ENCODE peak calls at places on chromosomes 13 and 19, in ten cellular contexts. One of them, this sample, is unnamed.
A peak's percentile ranks its signal among the peaks of the same experiment; 100 is the strongest.

GRCh38 chr13:27132538-27132937 is 39.1 kb downstream of the USP12 start:
- DNase-seq in hepatocyte: no peak
- DNase-seq in AG04450: no peak
- DNase-seq in OCI-LY7: no peak
- DNase-seq in tibial nerve: no peak
- DNase-seq in astrocyte: no peak
- DNase-seq in ascending aorta: no peak
- DNase-seq in PC-9: no peak
- DNase-seq in cardiac muscle cell: no peak
- DNase-seq in body of pancreas: no peak
- DNase-seq in this sample: no peak

GRCh38 chr13:46541210-46541609 is 11.8 kb upstream of the LRCH1 start:
- DNase-seq in hepatocyte: no peak
- DNase-seq in astrocyte: no peak
- DNase-seq in OCI-LY7: no peak
- DNase-seq in tibial nerve: no peak
- DNase-seq in body of pancreas: no peak
- DNase-seq in ascending aorta: no peak
- DNase-seq in AG04450: no peak
- DNase-seq in cardiac muscle cell: no peak
- DNase-seq in PC-9: no peak
- DNase-seq in this sample: no peak

GRCh38 chr19:38691938-38692457 is 44.5 kb downstream of the ACTN4 start:
- DNase-seq in cardiac muscle cell: no peak
- DNase-seq in body of pancreas: peak; percentile 68
- DNase-seq in AG04450: peak; percentile 55
- DNase-seq in hepatocyte: peak; percentile 68
- DNase-seq in tibial nerve: no peak
- DNase-seq in astrocyte: peak; percentile 97
- DNase-seq in ascending aorta: peak; percentile 80
- DNase-seq in OCI-LY7: no peak
- DNase-seq in PC-9: peak; percentile 90
- DNase-seq in this sample: peak; percentile 62

GRCh38 chr13:94586371-94586770 is 9.6 kb downstream of the TGDS start:
- DNase-seq in AG04450: no peak
- DNase-seq in ascending aorta: no peak
- DNase-seq in body of pancreas: no peak
- DNase-seq in hepatocyte: no peak
- DNase-seq in PC-9: no peak
- DNase-seq in cardiac muscle cell: no peak
- DNase-seq in OCI-LY7: no peak
- DNase-seq in astrocyte: no peak
- DNase-seq in tibial nerve: no peak
- DNase-seq in this sample: no peak

GRCh38 chr13:68588623-68589022 is 1358.5 kb upstream of the PCDH9 start:
- DNase-seq in body of pancreas: no peak
- DNase-seq in AG04450: no peak
- DNase-seq in OCI-LY7: peak; percentile 11
- DNase-seq in hepatocyte: no peak
- DNase-seq in astrocyte: no peak
- DNase-seq in PC-9: no peak
- DNase-seq in cardiac muscle cell: no peak
- DNase-seq in ascending aorta: no peak
- DNase-seq in tibial nerve: no peak
- DNase-seq in this sample: no peak

GRCh38 chr19:6092329-6093286 is 17.7 kb downstream of the RFX2 start:
- DNase-seq in ascending aorta: peak; percentile 75
- DNase-seq in PC-9: peak; percentile 83
- DNase-seq in cardiac muscle cell: peak; percentile 78
- DNase-seq in body of pancreas: peak; percentile 85
- DNase-seq in tibial nerve: peak; percentile 61
- DNase-seq in astrocyte: peak; percentile 84
- DNase-seq in OCI-LY7: no peak
- DNase-seq in AG04450: no peak
- DNase-seq in hepatocyte: peak; percentile 94
- DNase-seq in this sample: peak; percentile 89

GRCh38 chr19:44163789-44164188 is 1.1 kb upstream of the ZNF226 start:
- DNase-seq in AG04450: no peak
- DNase-seq in PC-9: no peak
- DNase-seq in tibial nerve: no peak
- DNase-seq in hepatocyte: no peak
- DNase-seq in cardiac muscle cell: no peak
- DNase-seq in body of pancreas: no peak
- DNase-seq in OCI-LY7: no peak
- DNase-seq in ascending aorta: no peak
- DNase-seq in astrocyte: no peak
- DNase-seq in this sample: no peak

GRCh38 chr13:63855457-63856118 is 2439.9 kb upstream of the PCDH20 start:
- DNase-seq in PC-9: no peak
- DNase-seq in astrocyte: no peak
- DNase-seq in ascending aorta: no peak
- DNase-seq in body of pancreas: no peak
- DNase-seq in AG04450: no peak
- DNase-seq in hepatocyte: no peak
- DNase-seq in OCI-LY7: no peak
- DNase-seq in cardiac muscle cell: peak; percentile 3
- DNase-seq in tibial nerve: no peak
- DNase-seq in this sample: no peak

GRCh38 chr19:52667972-52668371 is 29.8 kb upstream of the ZNF83 start:
- DNase-seq in hepatocyte: no peak
- DNase-seq in cardiac muscle cell: no peak
- DNase-seq in ascending aorta: no peak
- DNase-seq in AG04450: no peak
- DNase-seq in OCI-LY7: no peak
- DNase-seq in tibial nerve: no peak
- DNase-seq in PC-9: no peak
- DNase-seq in astrocyte: no peak
- DNase-seq in body of pancreas: no peak
- DNase-seq in this sample: no peak

GRCh38 chr13:113209336-113209879 is at the start of gene CUL4A:
- DNase-seq in PC-9: peak; percentile 72
- DNase-seq in AG04450: no peak
- DNase-seq in body of pancreas: peak; percentile 82
- DNase-seq in OCI-LY7: peak; percentile 61
- DNase-seq in astrocyte: peak; percentile 49
- DNase-seq in cardiac muscle cell: peak; percentile 90
- DNase-seq in tibial nerve: peak; percentile 66
- DNase-seq in ascending aorta: no peak
- DNase-seq in hepatocyte: peak; percentile 92
- DNase-seq in this sample: peak; percentile 74

GRCh38 chr19:19067276-19068072 is 3.7 kb downstream of the SLC25A42 start:
- DNase-seq in hepatocyte: no peak
- DNase-seq in AG04450: no peak
- DNase-seq in tibial nerve: no peak
- DNase-seq in body of pancreas: no peak
- DNase-seq in OCI-LY7: no peak
- DNase-seq in ascending aorta: no peak
- DNase-seq in cardiac muscle cell: no peak
- DNase-seq in astrocyte: no peak
- DNase-seq in PC-9: no peak
- DNase-seq in this sample: no peak

GRCh38 chr13:112747256-112747655 is 57.4 kb downstream of the ATP11A start:
- DNase-seq in cardiac muscle cell: no peak
- DNase-seq in tibial nerve: no peak
- DNase-seq in hepatocyte: no peak
- DNase-seq in OCI-LY7: no peak
- DNase-seq in AG04450: no peak
- DNase-seq in astrocyte: no peak
- DNase-seq in body of pancreas: peak; percentile 32
- DNase-seq in ascending aorta: no peak
- DNase-seq in PC-9: no peak
- DNase-seq in this sample: no peak

GRCh38 chr13:73428137-73428536 is 369.3 kb downstream of the KLF5 start:
- DNase-seq in AG04450: peak; percentile 23
- DNase-seq in tibial nerve: no peak
- DNase-seq in hepatocyte: peak; percentile 77
- DNase-seq in cardiac muscle cell: no peak
- DNase-seq in astrocyte: peak; percentile 94
- DNase-seq in body of pancreas: no peak
- DNase-seq in OCI-LY7: no peak
- DNase-seq in PC-9: peak; percentile 28
- DNase-seq in ascending aorta: no peak
- DNase-seq in this sample: peak; percentile 69

GRCh38 chr19:10339380-10339960 is at the start of gene ICAM3:
- DNase-seq in astrocyte: no peak
- DNase-seq in tibial nerve: no peak
- DNase-seq in body of pancreas: peak; percentile 24
- DNase-seq in cardiac muscle cell: no peak
- DNase-seq in OCI-LY7: peak; percentile 82
- DNase-seq in hepatocyte: no peak
- DNase-seq in PC-9: no peak
- DNase-seq in ascending aorta: no peak
- DNase-seq in AG04450: no peak
- DNase-seq in this sample: no peak

GRCh38 chr13:33612641-33613638 is 205.0 kb upstream of the RFC3 start:
- DNase-seq in tibial nerve: no peak
- DNase-seq in OCI-LY7: no peak
- DNase-seq in cardiac muscle cell: no peak
- DNase-seq in hepatocyte: no peak
- DNase-seq in body of pancreas: no peak
- DNase-seq in AG04450: no peak
- DNase-seq in ascending aorta: no peak
- DNase-seq in astrocyte: no peak
- DNase-seq in PC-9: no peak
- DNase-seq in this sample: no peak

GRCh38 chr19:48867119-48867921 is 1.1 kb downstream of the PLEKHA4 start:
- DNase-seq in astrocyte: no peak
- DNase-seq in hepatocyte: no peak
- DNase-seq in OCI-LY7: no peak
- DNase-seq in cardiac muscle cell: no peak
- DNase-seq in tibial nerve: no peak
- DNase-seq in PC-9: no peak
- DNase-seq in body of pancreas: no peak
- DNase-seq in AG04450: no peak
- DNase-seq in ascending aorta: no peak
- DNase-seq in this sample: no peak
- H3K27ac ChIP-seq in astrocyte: no peak overlapping the region
- H3K27ac ChIP-seq in hepatocyte: peak overlapping the region; percentile 87
- H3K27ac ChIP-seq in OCI-LY7: no peak overlapping the region
- H3K27ac ChIP-seq in cardiac muscle cell: peak overlapping the region; percentile 36
- H3K27ac ChIP-seq in tibial nerve: peak overlapping the region; percentile 83
- H3K27ac ChIP-seq in PC-9: no peak overlapping the region
- H3K27ac ChIP-seq in body of pancreas: peak overlapping the region; percentile 59
- H3K27ac ChIP-seq in AG04450: no peak overlapping the region
- H3K27ac ChIP-seq in ascending aorta: peak overlapping the region; percentile 86
- H3K27ac ChIP-seq in this sample: peak overlapping the region; percentile 98

DNA sequence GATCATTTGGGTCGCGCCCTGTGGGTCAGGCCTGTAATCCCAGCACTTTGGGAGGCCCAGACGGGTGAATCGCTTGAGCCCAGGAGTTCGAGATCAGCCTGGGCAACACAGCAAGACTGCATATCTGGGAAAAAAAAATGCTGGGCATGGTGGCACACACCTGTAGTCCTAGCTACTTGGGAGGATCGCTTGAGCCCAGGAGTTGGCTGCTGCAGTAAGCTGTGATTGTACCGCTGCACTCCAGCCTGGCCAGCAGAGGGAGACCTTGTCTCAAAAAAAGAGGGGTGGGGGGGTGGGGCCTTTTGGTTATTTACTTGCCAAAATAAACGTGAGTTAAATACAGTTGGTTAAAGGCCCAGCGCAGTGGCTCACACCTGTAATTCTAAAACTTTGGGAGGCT is 9.8 kb upstream of the ZNF544 start:
- DNase-seq in hepatocyte: no peak
- DNase-seq in body of pancreas: no peak
- DNase-seq in AG04450: no peak
- DNase-seq in astrocyte: no peak
- DNase-seq in ascending aorta: no peak
- DNase-seq in tibial nerve: no peak
- DNase-seq in PC-9: peak; percentile 29
- DNase-seq in OCI-LY7: peak; percentile 54
- DNase-seq in cardiac muscle cell: peak; percentile 18
- DNase-seq in this sample: no peak
- TF ChIP-seq CTCF in hepatocyte: peak; percentile 8
- TF ChIP-seq CTCF in body of pancreas: no peak
- TF ChIP-seq CTCF in AG04450: no peak
- TF ChIP-seq CTCF in astrocyte: no peak
- TF ChIP-seq CTCF in ascending aorta: no peak
- TF ChIP-seq CTCF in tibial nerve: no peak
- TF ChIP-seq CTCF in PC-9: peak; percentile 59
- TF ChIP-seq CTCF in OCI-LY7: peak; percentile 67
- TF ChIP-seq CTCF in cardiac muscle cell: peak; percentile 13
- TF ChIP-seq CTCF in this sample: no peak

GRCh38 chr19:17797397-17798201 is 2.7 kb downstream of the B3GNT3 start:
- DNase-seq in astrocyte: no peak
- DNase-seq in body of pancreas: peak; percentile 86
- DNase-seq in cardiac muscle cell: no peak
- DNase-seq in AG04450: no peak
- DNase-seq in PC-9: peak; percentile 84
- DNase-seq in ascending aorta: no peak
- DNase-seq in hepatocyte: peak; percentile 88
- DNase-seq in tibial nerve: no peak
- DNase-seq in OCI-LY7: no peak
- DNase-seq in this sample: peak; percentile 95
- H3K27ac ChIP-seq in astrocyte: no peak overlapping the region
- H3K27ac ChIP-seq in body of pancreas: no peak overlapping the region
- H3K27ac ChIP-seq in cardiac muscle cell: no peak overlapping the region
- H3K27ac ChIP-seq in AG04450: no peak overlapping the region
- H3K27ac ChIP-seq in PC-9: peak overlapping the region; percentile 98
- H3K27ac ChIP-seq in ascending aorta: no peak overlapping the region
- H3K27ac ChIP-seq in hepatocyte: peak overlapping the region; percentile 98
- H3K27ac ChIP-seq in tibial nerve: peak overlapping the region; percentile 73
- H3K27ac ChIP-seq in OCI-LY7: no peak overlapping the region
- H3K27ac ChIP-seq in this sample: peak overlapping the region; percentile 73

GRCh38 chr13:39051157-39051556 is 12.9 kb downstream of the NHLRC3 start:
- DNase-seq in hepatocyte: peak; percentile 43
- DNase-seq in OCI-LY7: peak; percentile 60
- DNase-seq in PC-9: no peak
- DNase-seq in tibial nerve: no peak
- DNase-seq in body of pancreas: no peak
- DNase-seq in ascending aorta: no peak
- DNase-seq in cardiac muscle cell: peak; percentile 64
- DNase-seq in AG04450: no peak
- DNase-seq in astrocyte: peak; percentile 24
- DNase-seq in this sample: peak; percentile 12

GRCh38 chr13:39048806-39049205 is 10.6 kb downstream of the NHLRC3 start:
- DNase-seq in ascending aorta: no peak
- DNase-seq in AG04450: no peak
- DNase-seq in cardiac muscle cell: no peak
- DNase-seq in hepatocyte: no peak
- DNase-seq in OCI-LY7: no peak
- DNase-seq in astrocyte: no peak
- DNase-seq in tibial nerve: no peak
- DNase-seq in body of pancreas: no peak
- DNase-seq in PC-9: no peak
- DNase-seq in this sample: no peak

GRCh38 chr13:39044536-39044935 is 6.3 kb downstream of the NHLRC3 start:
- DNase-seq in cardiac muscle cell: no peak
- DNase-seq in OCI-LY7: no peak
- DNase-seq in astrocyte: no peak
- DNase-seq in hepatocyte: no peak
- DNase-seq in tibial nerve: no peak
- DNase-seq in PC-9: no peak
- DNase-seq in body of pancreas: no peak
- DNase-seq in AG04450: no peak
- DNase-seq in ascending aorta: no peak
- DNase-seq in this sample: no peak

GRCh38 chr13:39049274-39049673 is 11.0 kb downstream of the NHLRC3 start:
- DNase-seq in AG04450: no peak
- DNase-seq in cardiac muscle cell: no peak
- DNase-seq in astrocyte: no peak
- DNase-seq in hepatocyte: no peak
- DNase-seq in OCI-LY7: no peak
- DNase-seq in ascending aorta: no peak
- DNase-seq in PC-9: no peak
- DNase-seq in body of pancreas: no peak
- DNase-seq in tibial nerve: no peak
- DNase-seq in this sample: no peak

GRCh38 chr13:39047560-39047959 is 9.3 kb downstream of the NHLRC3 start:
- DNase-seq in ascending aorta: no peak
- DNase-seq in PC-9: peak; percentile 32
- DNase-seq in body of pancreas: no peak
- DNase-seq in tibial nerve: no peak
- DNase-seq in cardiac muscle cell: no peak
- DNase-seq in hepatocyte: peak; percentile 36
- DNase-seq in OCI-LY7: no peak
- DNase-seq in AG04450: no peak
- DNase-seq in astrocyte: no peak
- DNase-seq in this sample: no peak
- TF ChIP-seq CTCF in ascending aorta: no peak
- TF ChIP-seq CTCF in PC-9: no peak
- TF ChIP-seq CTCF in body of pancreas: peak; percentile 21
- TF ChIP-seq CTCF in tibial nerve: no peak
- TF ChIP-seq CTCF in cardiac muscle cell: no peak
- TF ChIP-seq CTCF in hepatocyte: no peak
- TF ChIP-seq CTCF in OCI-LY7: no peak
- TF ChIP-seq CTCF in AG04450: peak; percentile 19
- TF ChIP-seq CTCF in astrocyte: no peak
- TF ChIP-seq CTCF in this sample: no peak